ENCODE peak calls at places on chromosomes 2 and 18, in four cellular contexts. One of them, this sample, is unnamed.

GRCh38 chr2:3035385-3036050 is 342.1 kb downstream of the EIPR1 start:
- DNase-seq in fibroblast of lung: no peak
- DNase-seq in neural progenitor cell: no peak
- DNase-seq in astrocyte: no peak
- DNase-seq in this sample: no peak

GRCh38 chr2:234044157-234044556 is 6.3 kb upstream of the SPP2 start:
- DNase-seq in neural progenitor cell: no peak
- DNase-seq in fibroblast of lung: peak; percentile 97
- DNase-seq in astrocyte: peak; percentile 95
- DNase-seq in this sample: peak; percentile 75

GRCh38 chr2:88764141-88764849 is 72.8 kb downstream of the RPIA start:
- DNase-seq in neural progenitor cell: no peak
- DNase-seq in fibroblast of lung: no peak
- DNase-seq in astrocyte: no peak
- DNase-seq in this sample: no peak

GRCh38 chr18:64234336-64234735 is 85.4 kb upstream of the LINC00305 start:
- DNase-seq in neural progenitor cell: no peak
- DNase-seq in fibroblast of lung: no peak
- DNase-seq in astrocyte: no peak
- DNase-seq in this sample: no peak

GRCh38 chr2:102839668-102840388 is 78.0 kb downstream of the TMEM182 start:
- DNase-seq in neural progenitor cell: peak; percentile 74
- DNase-seq in fibroblast of lung: peak; percentile 53
- DNase-seq in astrocyte: peak; percentile 8
- DNase-seq in this sample: peak; percentile 24

GRCh38 chr2:163341426-163341825 is 394.4 kb downstream of the FIGN start:
- DNase-seq in fibroblast of lung: no peak
- DNase-seq in neural progenitor cell: no peak
- DNase-seq in astrocyte: peak; percentile 92
- DNase-seq in this sample: peak; percentile 89

GRCh38 chr2:220937231-220937630 is 634.9 kb downstream of the EPHA4 start:
- DNase-seq in fibroblast of lung: no peak
- DNase-seq in neural progenitor cell: no peak
- DNase-seq in astrocyte: no peak
- DNase-seq in this sample: no peak

GRCh38 chr18:23231340-23232021 is 96.2 kb downstream of the CABLES1 start:
- DNase-seq in neural progenitor cell: no peak
- DNase-seq in fibroblast of lung: peak; percentile 94
- DNase-seq in astrocyte: peak; percentile 92
- DNase-seq in this sample: peak; percentile 12

GRCh38 chr2:29878898-29879297 is 42.5 kb downstream of the ALK start:
- DNase-seq in neural progenitor cell: no peak
- DNase-seq in astrocyte: peak; percentile 44
- DNase-seq in fibroblast of lung: no peak
- DNase-seq in this sample: peak; percentile 51

GRCh38 chr2:107407974-107408373 is 418.7 kb upstream of the RGPD4 start:
- DNase-seq in astrocyte: no peak
- DNase-seq in fibroblast of lung: no peak
- DNase-seq in neural progenitor cell: no peak
- DNase-seq in this sample: no peak

GRCh38 chr18:51527826-51528225 is 330.3 kb upstream of the MEX3C start:
- DNase-seq in neural progenitor cell: no peak
- DNase-seq in astrocyte: no peak
- DNase-seq in fibroblast of lung: no peak
- DNase-seq in this sample: peak; percentile 70

GRCh38 chr2:199186226-199186864 is 271.4 kb downstream of the SATB2 start:
- DNase-seq in fibroblast of lung: peak; percentile 5
- DNase-seq in neural progenitor cell: peak; percentile 18
- DNase-seq in astrocyte: no peak
- DNase-seq in this sample: no peak

GRCh38 chr18:44715841-44716240 is 35.2 kb downstream of the SETBP1 start:
- DNase-seq in fibroblast of lung: no peak
- DNase-seq in neural progenitor cell: peak; percentile 18
- DNase-seq in astrocyte: no peak
- DNase-seq in this sample: no peak

DNA sequence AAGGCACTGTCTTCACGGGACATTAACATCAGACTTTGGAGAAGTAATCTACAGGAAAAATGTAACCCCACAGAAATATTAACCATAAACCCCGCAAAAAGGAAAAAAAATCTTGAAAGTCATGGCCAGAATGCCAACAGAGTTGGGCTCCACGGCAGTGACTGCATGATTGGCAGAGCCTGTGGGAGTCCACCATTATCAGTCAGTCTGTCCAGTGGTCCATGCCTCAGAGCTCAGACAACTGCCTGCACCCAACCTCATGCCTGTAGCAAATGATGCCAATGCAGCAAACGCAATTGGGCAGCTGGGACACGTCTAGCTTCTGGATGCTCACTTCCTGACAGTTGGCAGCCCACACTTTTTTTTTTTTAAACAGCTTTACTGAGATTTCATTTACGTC is 5.1 kb upstream of the PPIG start:
- DNase-seq in neural progenitor cell: no peak
- DNase-seq in fibroblast of lung: no peak
- DNase-seq in astrocyte: no peak
- DNase-seq in this sample: no peak
- H3K4me2 ChIP-seq in neural progenitor cell: no peak overlapping the region
- H3K4me2 ChIP-seq in fibroblast of lung: no peak overlapping the region
- H3K4me2 ChIP-seq in astrocyte: no peak overlapping the region
- H3K4me2 ChIP-seq in this sample: no peak overlapping the region

GRCh38 chr2:120218181-120218580 is 5.0 kb downstream of the TMEM185B start:
- DNase-seq in astrocyte: no peak
- DNase-seq in fibroblast of lung: no peak
- DNase-seq in neural progenitor cell: no peak
- DNase-seq in this sample: no peak

GRCh38 chr2:120219291-120219690 is 3.9 kb downstream of the TMEM185B start:
- DNase-seq in neural progenitor cell: no peak
- DNase-seq in fibroblast of lung: no peak
- DNase-seq in astrocyte: no peak
- DNase-seq in this sample: no peak

GRCh38 chr2:120220756-120221155 is 2.4 kb downstream of the TMEM185B start:
- DNase-seq in fibroblast of lung: no peak
- DNase-seq in astrocyte: no peak
- DNase-seq in neural progenitor cell: no peak
- DNase-seq in this sample: no peak

GRCh38 chr2:120221616-120222015 is 1.6 kb downstream of the TMEM185B start:
- DNase-seq in fibroblast of lung: no peak
- DNase-seq in neural progenitor cell: no peak
- DNase-seq in astrocyte: no peak
- DNase-seq in this sample: no peak

DNA sequence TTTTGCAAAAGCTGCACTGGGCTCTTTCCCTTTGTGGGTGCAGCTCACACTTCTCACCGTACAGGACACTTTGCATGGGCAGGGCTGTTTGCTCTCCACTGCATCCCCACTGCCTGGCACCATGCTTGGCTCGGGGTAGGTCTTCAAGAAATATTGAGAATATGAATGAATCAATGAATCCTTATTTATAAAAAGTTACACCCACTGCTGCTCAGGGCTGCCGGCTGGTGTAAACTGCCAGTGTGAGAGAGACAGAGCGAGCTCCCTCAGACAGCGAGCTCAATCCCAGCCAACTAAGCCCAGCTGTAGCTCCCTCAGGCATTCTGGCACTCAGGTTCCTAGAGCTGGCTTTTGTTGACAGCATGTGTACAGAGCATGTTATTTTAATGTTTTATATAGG is 3.4 kb downstream of the TMEM185B start:
- DNase-seq in astrocyte: no peak
- DNase-seq in neural progenitor cell: no peak
- DNase-seq in fibroblast of lung: no peak
- DNase-seq in this sample: no peak
- H3K79me2 ChIP-seq in astrocyte: peaks cover 21% of the 10 kb centered on the region
- H3K79me2 ChIP-seq in neural progenitor cell: peaks cover 18% of the 10 kb centered on the region
- H3K79me2 ChIP-seq in fibroblast of lung: peaks cover 9% of the 10 kb centered on the region
- H3K79me2 ChIP-seq in this sample: peaks cover 21% of the 10 kb centered on the region

DNA sequence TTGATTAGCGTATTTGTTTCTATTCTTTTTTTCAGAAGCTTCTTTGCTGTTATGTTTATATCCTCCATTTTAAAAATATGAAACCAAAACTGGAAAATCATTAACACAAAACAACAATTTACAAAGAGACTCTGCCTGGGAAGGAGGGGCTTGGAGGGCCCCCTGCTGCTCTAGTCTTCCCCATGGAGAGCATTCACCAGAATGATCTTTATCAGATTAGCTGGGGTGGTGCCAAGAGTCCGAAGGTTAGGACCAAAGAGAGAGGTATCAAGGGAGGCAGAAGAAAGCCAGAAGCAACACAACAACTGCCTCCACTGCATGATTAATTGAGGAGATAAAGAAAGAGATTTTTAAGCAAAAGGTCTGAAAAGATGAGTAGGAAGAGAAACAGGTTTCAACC is 218.6 kb downstream of the IRS1 start:
- DNase-seq in fibroblast of lung: no peak
- DNase-seq in astrocyte: no peak
- DNase-seq in neural progenitor cell: no peak
- DNase-seq in this sample: no peak
- H3K4me2 ChIP-seq in fibroblast of lung: no peak overlapping the region
- H3K4me2 ChIP-seq in astrocyte: peak overlapping the region; percentile 4
- H3K4me2 ChIP-seq in neural progenitor cell: no peak overlapping the region
- H3K4me2 ChIP-seq in this sample: no peak overlapping the region

GRCh38 chr2:239670463-239671120 is 269.8 kb upstream of the HDAC4 start:
- DNase-seq in astrocyte: no peak
- DNase-seq in fibroblast of lung: no peak
- DNase-seq in neural progenitor cell: no peak
- DNase-seq in this sample: no peak
- H3K79me2 ChIP-seq in astrocyte: no peaks in the 10 kb centered on the region
- H3K79me2 ChIP-seq in fibroblast of lung: no peaks in the 10 kb centered on the region
- H3K79me2 ChIP-seq in neural progenitor cell: no peaks in the 10 kb centered on the region
- H3K79me2 ChIP-seq in this sample: no peaks in the 10 kb centered on the region

GRCh38 chr2:100062315-100062714 is 80.1 kb downstream of the AFF3 start:
- DNase-seq in astrocyte: no peak
- DNase-seq in fibroblast of lung: no peak
- DNase-seq in neural progenitor cell: no peak
- DNase-seq in this sample: no peak
- H3K4me2 ChIP-seq in astrocyte: no peak overlapping the region
- H3K4me2 ChIP-seq in fibroblast of lung: no peak overlapping the region
- H3K4me2 ChIP-seq in neural progenitor cell: no peak overlapping the region
- H3K4me2 ChIP-seq in this sample: no peak overlapping the region

DNA sequence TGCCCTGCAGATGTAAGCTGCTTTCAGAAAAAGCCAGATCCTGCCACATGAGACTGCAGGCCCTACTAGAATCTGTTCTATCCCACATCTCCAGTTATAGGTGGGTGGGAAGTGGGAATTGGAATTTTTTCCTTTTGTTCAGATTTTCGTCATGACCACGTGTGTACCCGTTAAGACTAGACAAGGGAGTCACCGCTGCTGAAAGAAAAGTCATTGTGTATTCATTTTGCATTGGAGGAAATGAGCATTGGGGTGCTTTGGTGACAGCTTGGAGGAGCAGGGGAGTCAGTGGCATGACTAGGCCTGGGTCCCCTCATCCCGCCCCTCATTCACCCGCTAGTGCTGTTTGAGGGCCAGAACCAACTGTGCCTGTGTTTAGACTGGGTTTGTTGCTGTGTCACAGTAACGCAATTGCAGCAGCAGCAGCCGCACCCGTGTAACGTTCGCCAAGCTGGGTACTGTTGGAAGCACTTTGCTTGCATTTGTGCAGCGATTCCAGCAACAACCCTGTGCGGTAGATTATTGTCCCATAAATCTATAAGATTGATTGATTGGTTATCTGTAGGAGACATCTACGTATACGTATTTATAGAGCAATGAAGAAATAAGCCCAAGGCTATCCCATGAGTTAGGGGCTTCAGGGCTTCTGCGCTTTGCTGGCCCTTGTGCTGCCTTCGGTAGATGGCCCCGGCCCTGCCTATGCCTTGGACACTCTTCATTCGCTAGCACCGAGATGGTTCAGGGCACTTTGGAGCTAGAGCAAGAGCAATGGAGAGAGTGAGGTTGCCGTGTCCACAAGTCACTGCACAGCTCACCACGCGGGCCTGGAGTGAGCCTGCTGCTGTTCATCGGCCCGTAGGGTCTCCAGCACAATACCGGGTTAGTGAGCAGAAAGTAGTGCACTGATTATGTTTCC is 194.9 kb downstream of the AGAP1 start:
- DNase-seq in fibroblast of lung: no peak
- DNase-seq in astrocyte: no peak
- DNase-seq in neural progenitor cell: no peak
- DNase-seq in this sample: no peak
- H3K79me2 ChIP-seq in fibroblast of lung: peaks cover 3% of the 10 kb centered on the region
- H3K79me2 ChIP-seq in astrocyte: peaks cover 15% of the 10 kb centered on the region
- H3K79me2 ChIP-seq in neural progenitor cell: peaks cover 95% of the 10 kb centered on the region
- H3K79me2 ChIP-seq in this sample: peaks cover 92% of the 10 kb centered on the region

GRCh38 chr2:95318431-95319220 is 21.5 kb downstream of the KCNIP3 start:
- DNase-seq in fibroblast of lung: no peak
- DNase-seq in neural progenitor cell: no peak
- DNase-seq in astrocyte: no peak
- DNase-seq in this sample: no peak

GRCh38 chr2:95316466-95317122 is 19.4 kb downstream of the KCNIP3 start:
- DNase-seq in neural progenitor cell: no peak
- DNase-seq in astrocyte: peak; percentile 76
- DNase-seq in fibroblast of lung: peak; percentile 82
- DNase-seq in this sample: peak; percentile 33

GRCh38 chr2:95315801-95316411 is 18.8 kb downstream of the KCNIP3 start:
- DNase-seq in neural progenitor cell: no peak
- DNase-seq in astrocyte: peak; percentile 87
- DNase-seq in fibroblast of lung: peak; percentile 77
- DNase-seq in this sample: peak; percentile 99

GRCh38 chr2:95317665-95318425 is 20.7 kb downstream of the KCNIP3 start:
- DNase-seq in fibroblast of lung: no peak
- DNase-seq in astrocyte: no peak
- DNase-seq in neural progenitor cell: no peak
- DNase-seq in this sample: no peak

DNA sequence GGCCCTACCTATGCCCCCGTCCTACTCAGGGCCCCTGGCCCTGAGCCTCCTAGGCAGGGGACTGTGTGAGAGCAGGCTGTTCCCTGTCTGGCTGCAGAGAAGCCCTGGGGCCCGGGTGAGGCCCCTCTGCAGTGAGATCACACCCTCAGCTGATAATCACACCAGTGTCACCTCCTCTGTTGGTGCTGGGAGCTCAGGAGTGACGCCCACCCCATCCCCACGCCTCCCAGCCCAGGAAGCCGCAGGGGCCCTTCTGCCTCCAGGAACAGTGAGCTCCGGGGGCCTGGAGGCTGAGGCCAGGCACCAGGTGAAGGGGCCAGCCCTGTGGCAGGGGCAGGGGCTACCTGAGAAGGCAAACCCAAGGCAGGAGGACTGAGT is 20.0 kb downstream of the KCNIP3 start:
- DNase-seq in neural progenitor cell: no peak
- DNase-seq in astrocyte: no peak
- DNase-seq in fibroblast of lung: no peak
- DNase-seq in this sample: no peak
- H3K4me2 ChIP-seq in neural progenitor cell: no peak overlapping the region
- H3K4me2 ChIP-seq in astrocyte: peak overlapping the region; percentile 52
- H3K4me2 ChIP-seq in fibroblast of lung: no peak overlapping the region
- H3K4me2 ChIP-seq in this sample: peak overlapping the region; percentile 8

GRCh38 chr2:127086800-127087737 is 19.9 kb downstream of the BIN1 start:
- DNase-seq in fibroblast of lung: peak; percentile 95
- DNase-seq in neural progenitor cell: peak; percentile 76
- DNase-seq in astrocyte: peak; percentile 81
- DNase-seq in this sample: no peak
- H3K79me2 ChIP-seq in fibroblast of lung: peaks cover 3% of the 10 kb centered on the region
- H3K79me2 ChIP-seq in neural progenitor cell: peaks cover 14% of the 10 kb centered on the region
- H3K79me2 ChIP-seq in astrocyte: peaks cover 45% of the 10 kb centered on the region
- H3K79me2 ChIP-seq in this sample: no peaks in the 10 kb centered on the region